ENCODE peak calls at places on chromosomes 7 and 10, in seven cellular contexts. B is small intestine; L is GM18507; V is activated effector memory CD4-positive, alpha-beta T cell treated with Interleukin-2 at 50 U/mL for 16 hours; X is neuronal stem cell; P is Panc1; K is HT-29. C is an unnamed sample.

GRCh38 chr10:119543814-119544642 is 1.5 kb upstream of the RGS10 start:
- DNase-seq in P (no peak), L (no peak), X (peak), V (no peak), K (no peak), B (no peak), C (no peak)

GRCh38 chr7:20698469-20698868 is 83.0 kb downstream of the ABCB5 start:
- DNase-seq in V (no peak), B (no peak), K (no peak), P (no peak), X (no peak), L (no peak), C (no peak)

GRCh38 chr7:119900996-119901395 is 372.0 kb upstream of the KCND2 start:
- DNase-seq in P (no peak), V (no peak), K (no peak), X (no peak), L (no peak), B (no peak), C (no peak)

GRCh38 chr10:61271127-61271780 is 181.9 kb downstream of the TMEM26 start:
- DNase-seq in K (peak), L (no peak), B (no peak), X (no peak), P (peak), V (no peak), C (peak)

GRCh38 chr7:27156508-27156898 is at the start of gene HOXA7:
- DNase-seq in L (no peak), B (no peak), X (no peak), V (no peak), P (no peak), K (peak), C (no peak)

GRCh38 chr10:73781879-73782748 is at the start of gene CHCHD1:
- DNase-seq in K (peak), V (peak), P (no peak), L (peak), X (peak), B (peak), C (peak)

GRCh38 chr7:1691601-1692499 is 21.8 kb downstream of the ELFN1 start:
- DNase-seq in V (no peak), X (no peak), B (no peak), K (no peak), P (no peak), L (no peak), C (no peak)

GRCh38 chr7:77580762-77581350 is 43.8 kb downstream of the PTPN12 start:
- DNase-seq in P (no peak), V (no peak), L (no peak), X (no peak), B (no peak), K (no peak), C (no peak)

GRCh38 chr7:128885370-128886187 is 22.9 kb downstream of the ATP6V1F start:
- DNase-seq in K (no peak), X (no peak), P (no peak), V (no peak), B (no peak), L (no peak), C (no peak)

GRCh38 chr7:22943997-22944396 is 69.9 kb downstream of the HYCC1 start:
- DNase-seq in X (no peak), P (no peak), K (no peak), V (no peak), L (no peak), B (no peak), C (peak)

GRCh38 chr7:55774327-55775050 is 88.1 kb downstream of the SEPTIN14 start:
- DNase-seq in L (no peak), X (no peak), V (no peak), P (no peak), K (peak), B (no peak), C (no peak)

GRCh38 chr7:26868841-26869505 is 4.6 kb upstream of the SKAP2 start:
- DNase-seq in X (no peak), L (no peak), B (no peak), P (no peak), V (no peak), K (no peak), C (no peak)

GRCh38 chr7:27144799-27145166 is 1.3 kb upstream of the HOXA5 start:
- DNase-seq in V (no peak), P (no peak), L (no peak), K (no peak), B (no peak), X (no peak), C (no peak)

GRCh38 chr10:84331091-84331490 is 2.7 kb downstream of the CCSER2 start:
- DNase-seq in B (peak), L (no peak), V (no peak), P (no peak), X (no peak), K (no peak), C (no peak)

GRCh38 chr7:134293029-134293740 is 23.5 kb downstream of the SLC35B4 start:
- DNase-seq in X (no peak), P (no peak), K (no peak), B (no peak), L (peak), V (no peak), C (peak)

GRCh38 chr7:16135628-16136027 is 285.7 kb downstream of the CRPPA start:
- DNase-seq in X (no peak), L (no peak), P (no peak), B (no peak), V (no peak), K (no peak), C (no peak)

GRCh38 chr7:71752171-71752935 is 620.4 kb downstream of the GALNT17 start:
- DNase-seq in K (no peak), V (no peak), P (no peak), L (no peak), B (no peak), X (peak), C (peak)

GRCh38 chr10:24209421-24209770 is 458 bp downstream of the KIAA1217 start:
- DNase-seq in B (peak), V (no peak), L (no peak), X (no peak), K (peak), P (no peak), C (peak)

GRCh38 chr7:101527844-101528667 is 101.0 kb downstream of the MYL10 start:
- DNase-seq in B (no peak), V (no peak), L (no peak), X (no peak), K (no peak), P (no peak), C (no peak)

GRCh38 chr7:81752318-81752714 is 17.5 kb downstream of the HGF start:
- DNase-seq in L (no peak), K (no peak), X (no peak), V (no peak), B (no peak), P (no peak), C (no peak)

GRCh38 chr10:128056303-128057050 is 69.7 kb downstream of the MKI67 start:
- DNase-seq in B (no peak), X (no peak), L (no peak), P (no peak), V (no peak), K (no peak), C (no peak)

GRCh38 chr7:35649711-35650110 is 45.2 kb downstream of the HERPUD2 start:
- DNase-seq in B (no peak), K (no peak), L (no peak), X (no peak), V (no peak), P (no peak), C (no peak)

GRCh38 chr10:8049151-8049873 is 5.2 kb upstream of the GATA3 start:
- DNase-seq in P (no peak), V (no peak), L (no peak), X (peak), B (no peak), K (peak), C (peak)

GRCh38 chr7:101784275-101785127 is 32.9 kb upstream of the CUX1 start:
- DNase-seq in L (no peak), V (no peak), B (peak), X (no peak), K (no peak), P (no peak), C (no peak)

GRCh38 chr10:72736881-72737280 is 44.9 kb downstream of the MCU start:
- DNase-seq in X (no peak), P (no peak), L (no peak), K (no peak), V (no peak), B (no peak), C (no peak)

GRCh38 chr10:61356342-61356741 is 96.8 kb downstream of the TMEM26 start:
- DNase-seq in P (no peak), B (no peak), V (no peak), L (no peak), X (no peak), K (no peak), C (no peak)

GRCh38 chr7:73766556-73767229 is 3.4 kb downstream of the CLDN3 start:
- DNase-seq in B (no peak), L (no peak), K (no peak), X (no peak), V (no peak), P (no peak), C (no peak)

GRCh38 chr7:44119829-44120380 is 3.4 kb downstream of the POLD2 start:
- DNase-seq in L (no peak), P (no peak), V (no peak), B (no peak), K (no peak), X (no peak), C (no peak)